ENCODE peak calls at places on chromosomes 5 and 9, in nine cellular contexts. E is SK-MEL-5; X is activated effector memory CD4-positive, alpha-beta T cell treated with Interleukin-2 at 50 U/mL for 16 hours; R is stimulated activated CD4-positive, alpha-beta T cell treated with anti-CD3 and anti-CD28 coated beads, Interleukin-1b, Interleukin-23, amount 100 ng/mL, for 4 hours; P is head of caudate nucleus; O is AG09319; K is CD4-positive, CD25-positive, alpha-beta regulatory T cell; C is SJSA1; I is ureter. F is an unnamed sample.

GRCh38 chr5:36363776-36364175 is 62.1 kb upstream of the RANBP3L start:
- DNase-seq in E (no peak), O (no peak), X (no peak), I (no peak), R (no peak), C (no peak), K (no peak), P (no peak), F (no peak)

GRCh38 chr9:78332381-78332780 is 35.5 kb downstream of the PSAT1 start:
- DNase-seq in P (no peak), O (no peak), X (no peak), E (no peak), I (no peak), R (no peak), C (no peak), K (no peak), F (no peak)

GRCh38 chr9:36401179-36401740 is 1.2 kb upstream of the RNF38 start:
- DNase-seq in P (no peak), O (no peak), I (no peak), X (no peak), E (peak), R (no peak), K (no peak), C (peak), F (no peak)

GRCh38 chr9:98605116-98605515 is 103.6 kb downstream of the GABBR2 start:
- DNase-seq in K (no peak), O (no peak), C (no peak), I (no peak), E (no peak), X (no peak), R (no peak), P (no peak), F (no peak)

GRCh38 chr5:148569948-148570347 is 84.4 kb downstream of the HTR4 start:
- DNase-seq in X (no peak), I (no peak), R (no peak), E (no peak), O (no peak), C (no peak), K (no peak), P (no peak), F (no peak)

GRCh38 chr5:61603211-61603908 is 271.3 kb downstream of the ZSWIM6 start:
- DNase-seq in I (no peak), R (no peak), C (peak), K (no peak), X (no peak), O (no peak), P (peak), E (peak), F (no peak)

GRCh38 chr5:39224196-39224754 is 4.9 kb upstream of the FYB1 start:
- DNase-seq in I (peak), C (peak), E (no peak), R (no peak), O (no peak), K (no peak), X (no peak), P (no peak), F (no peak)

GRCh38 chr9:132094314-132094791 is 14.7 kb upstream of the MED27 start:
- DNase-seq in P (no peak), X (no peak), O (peak), E (peak), K (no peak), I (no peak), C (peak), R (no peak), F (no peak)

GRCh38 chr9:127578952-127579853 is 32.9 kb upstream of the STXBP1 start:
- DNase-seq in C (peak), I (peak), X (peak), R (peak), E (peak), K (peak), O (peak), P (peak), F (peak)

F was measured in A673.